ENCODE peak calls at places on chromosomes 4 and X, in nine cellular contexts. D is mucosa of descending colon, Y is lower lobe of right lung, U is tibial artery, L is heart left ventricle, Q is right atrium auricular region, I is sigmoid colon, V is ovary, H is BE2C. O is an unnamed sample.

GRCh38 chrX:133838761-133839676 is 146.4 kb downstream of the GPC3 start:
- DNase-seq in D (no peak), Y (no peak), U (no peak), L (no peak), Q (no peak), I (no peak), V (peak; percentile 16), H (peak; percentile 44), O (no peak)

GRCh38 chr4:30208731-30209435 is 511.3 kb upstream of the PCDH7 start:
- DNase-seq in D (no peak), Y (no peak), U (no peak), L (no peak), Q (no peak), I (no peak), V (no peak), H (no peak), O (no peak)

GRCh38 chr4:85779165-85779564 is 304.2 kb downstream of the ARHGAP24 start:
- DNase-seq in D (no peak), Y (no peak), U (no peak), L (no peak), Q (no peak), I (no peak), V (no peak), H (no peak), O (no peak)

GRCh38 chr4:138111462-138112000 is 130.6 kb downstream of the SLC7A11 start:
- DNase-seq in D (no peak), Y (no peak), U (no peak), L (no peak), Q (no peak), I (no peak), V (no peak), H (no peak), O (no peak)

GRCh38 chrX:9326369-9326768 is 138.5 kb upstream of the TBL1X start:
- DNase-seq in D (no peak), Y (no peak), U (no peak), L (no peak), Q (no peak), I (no peak), V (no peak), H (no peak), O (no peak)

GRCh38 chrX:38694394-38694793 is 106.9 kb upstream of the MID1IP1 start:
- DNase-seq in D (no peak), Y (no peak), U (no peak), L (no peak), Q (no peak), I (no peak), V (no peak), H (no peak), O (no peak)

GRCh38 chr4:180828455-180829018 is 1414.7 kb upstream of the TENM3 start:
- DNase-seq in D (no peak), Y (no peak), U (no peak), L (no peak), Q (no peak), I (no peak), V (no peak), H (peak; percentile 65), O (peak; percentile 13)

GRCh38 chrX:22958250-22958649 is 41.5 kb upstream of the DDX53 start:
- DNase-seq in D (no peak), Y (no peak), U (no peak), L (no peak), Q (no peak), I (no peak), V (no peak), H (no peak), O (no peak)

GRCh38 chrX:66684196-66684595 is 45.3 kb upstream of the EDA2R start:
- DNase-seq in D (no peak), Y (no peak), U (no peak), L (no peak), Q (no peak), I (no peak), V (no peak), H (no peak), O (no peak)

GRCh38 chrX:129983575-129984131 is 1.2 kb downstream of the BCORL1 start:
- DNase-seq in D (peak; percentile 46), Y (peak; percentile 48), U (peak; percentile 62), L (peak; percentile 64), Q (no peak), I (peak; percentile 65), V (peak; percentile 50), H (peak; percentile 19), O (peak; percentile 22)

GRCh38 chrX:153554519-153555167 is 37.2 kb downstream of the ATP2B3 start:
- DNase-seq in D (peak; percentile 75), Y (peak; percentile 61), U (peak; percentile 70), L (peak; percentile 81), Q (peak; percentile 59), I (peak; percentile 82), V (peak; percentile 58), H (peak; percentile 74), O (peak; percentile 69)

GRCh38 chr4:158193171-158193749 is 17.0 kb upstream of the TMEM144 start:
- DNase-seq in D (no peak), Y (no peak), U (no peak), L (no peak), Q (no peak), I (no peak), V (no peak), H (no peak), O (no peak)
- TF ChIP-seq CTCF in D (peak; percentile 41), Y (peak; percentile 59), U (peak; percentile 49), L (peak; percentile 68), Q (peak; percentile 75), I (no peak), V (no peak), H (peak; percentile 56), O (peak; percentile 69)

GRCh38 chr4:38050560-38051350 is 90.6 kb downstream of the PTTG2 start:
- DNase-seq in D (no peak), Y (no peak), U (no peak), L (no peak), Q (no peak), I (no peak), V (no peak), H (no peak), O (no peak)

GRCh38 chr4:38060829-38061431 is 100.7 kb downstream of the PTTG2 start:
- DNase-seq in D (no peak), Y (no peak), U (no peak), L (no peak), Q (no peak), I (no peak), V (no peak), H (peak; percentile 67), O (no peak)

GRCh38 chr4:38055566-38055965 is 95.4 kb downstream of the PTTG2 start:
- DNase-seq in D (no peak), Y (no peak), U (no peak), L (no peak), Q (no peak), I (no peak), V (no peak), H (peak; percentile 54), O (no peak)

GRCh38 chr4:38058186-38058585 is 98.0 kb downstream of the PTTG2 start:
- DNase-seq in D (no peak), Y (no peak), U (no peak), L (no peak), Q (no peak), I (no peak), V (no peak), H (peak; percentile 60), O (no peak)

GRCh38 chr4:38056024-38056685 is 96.0 kb downstream of the PTTG2 start:
- DNase-seq in D (no peak), Y (no peak), U (no peak), L (no peak), Q (no peak), I (no peak), V (no peak), H (no peak), O (peak; percentile 54)
- H3K4me1 ChIP-seq in D (no peaks in the 10 kb centered on the region), Y (peaks cover 12% of the 10 kb centered on the region), U (peaks cover 17% of the 10 kb centered on the region), L (peaks cover 30% of the 10 kb centered on the region), Q (no peaks in the 10 kb centered on the region), I (peaks cover 79% of the 10 kb centered on the region), V (peaks cover 6% of the 10 kb centered on the region), H (peaks cover 26% of the 10 kb centered on the region), O (peaks cover 34% of the 10 kb centered on the region)

GRCh38 chrX:47809065-47809788 is 27.5 kb upstream of the ZNF81 start:
- DNase-seq in D (no peak), Y (no peak), U (no peak), L (no peak), Q (no peak), I (no peak), V (no peak), H (no peak), O (no peak)

GRCh38 chrX:47817897-47818296 is 18.8 kb upstream of the ZNF81 start:
- DNase-seq in D (no peak), Y (no peak), U (no peak), L (no peak), Q (no peak), I (no peak), V (no peak), H (no peak), O (no peak)

GRCh38 chrX:47815901-47816845 is 20.5 kb upstream of the ZNF81 start:
- DNase-seq in D (peak; percentile 32), Y (no peak), U (no peak), L (no peak), Q (no peak), I (no peak), V (no peak), H (no peak), O (no peak)

GRCh38 chrX:47817421-47817820 is 19.3 kb upstream of the ZNF81 start:
- DNase-seq in D (no peak), Y (no peak), U (no peak), L (no peak), Q (no peak), I (no peak), V (no peak), H (no peak), O (no peak)

GRCh38 chrX:47814853-47815252 is 21.8 kb upstream of the ZNF81 start:
- DNase-seq in D (no peak), Y (no peak), U (no peak), L (no peak), Q (no peak), I (no peak), V (no peak), H (no peak), O (no peak)
- TF ChIP-seq CTCF in D (no peak), Y (no peak), U (no peak), L (no peak), Q (no peak), I (no peak), V (no peak), H (no peak), O (no peak)

GRCh38 chr4:2484993-2485392 is 16.1 kb downstream of the RNF4 start:
- DNase-seq in D (peak; percentile 81), Y (peak; percentile 91), U (peak; percentile 83), L (peak; percentile 87), Q (peak; percentile 86), I (peak; percentile 88), V (peak; percentile 29), H (no peak), O (peak; percentile 85)
- H3K4me1 ChIP-seq in D (peaks cover 68% of the 10 kb centered on the region), Y (peaks cover 89% of the 10 kb centered on the region), U (peaks cover 73% of the 10 kb centered on the region), L (peaks cover 95% of the 10 kb centered on the region), Q (no peaks in the 10 kb centered on the region), I (peaks cover 59% of the 10 kb centered on the region), V (peaks cover 22% of the 10 kb centered on the region), H (peaks cover 8% of the 10 kb centered on the region), O (peaks cover 34% of the 10 kb centered on the region)

GRCh38 chr4:182932651-182933050 is 15.5 kb upstream of the DCTD start:
- DNase-seq in D (no peak), Y (no peak), U (no peak), L (no peak), Q (no peak), I (no peak), V (no peak), H (no peak), O (no peak)
- TF ChIP-seq CTCF in D (no peak), Y (no peak), U (no peak), L (no peak), Q (no peak), I (no peak), V (no peak), H (no peak), O (no peak)

O was measured in heart right ventricle.